ENCODE peak calls at places on chromosomes 11 and 22, in five cellular contexts. Y is stimulated activated CD8-positive, alpha-beta memory T cell treated with anti-CD3 and anti-CD28 coated beads, Interleukin-15, amount 100 ng/mL, for 24 hours; E is WERI-Rb-1; R is activated naive CD4-positive, alpha-beta T cell treated with anti-CD3 and anti-CD28 coated beads for 36 hours; O is ELF-1. A is an unnamed sample.

GRCh38 chr11:15104166-15104565 is 10.6 kb upstream of the INSC start:
- DNase-seq in Y (no peak), E (no peak), R (no peak), O (no peak), A (no peak)

GRCh38 chr11:57639321-57640067 is 10.2 kb downstream of the YPEL4 start:
- DNase-seq in Y (no peak), E (no peak), R (peak; percentile 39), O (peak; percentile 99), A (no peak)

GRCh38 chr11:113083571-113083970 is 122.4 kb downstream of the NCAM1 start:
- DNase-seq in Y (no peak), E (no peak), R (no peak), O (no peak), A (no peak)

GRCh38 chr11:90204832-90205646 is 17.8 kb downstream of the CHORDC1 start:
- DNase-seq in Y (no peak), E (no peak), R (peak; percentile 14), O (peak; percentile 55), A (no peak)

GRCh38 chr11:131880976-131881375 is 510.6 kb downstream of the NTM start:
- DNase-seq in Y (no peak), E (no peak), R (no peak), O (no peak), A (no peak)

GRCh38 chr22:21943571-21944448 is 8.8 kb downstream of the PPM1F start:
- DNase-seq in Y (no peak), E (no peak), R (no peak), O (no peak), A (no peak)

GRCh38 chr11:135075740-135076139 is 663.7 kb upstream of the B3GAT1 start:
- DNase-seq in Y (no peak), E (peak; percentile 89), R (peak; percentile 80), O (peak; percentile 79), A (no peak)

GRCh38 chr11:2929511-2929879 is 275 bp upstream of the PHLDA2 start:
- DNase-seq in Y (no peak), E (no peak), R (peak; percentile 66), O (no peak), A (peak; percentile 78)

GRCh38 chr11:18013790-18014507 is 1.1 kb upstream of the SERGEF start:
- DNase-seq in Y (no peak), E (peak; percentile 42), R (peak; percentile 15), O (peak; percentile 24), A (no peak)

GRCh38 chr22:34055525-34056200 is 135.4 kb upstream of the LARGE1 start:
- DNase-seq in Y (no peak), E (peak; percentile 82), R (no peak), O (peak; percentile 67), A (peak; percentile 33)

GRCh38 chr22:21694394-21694793 is 28.6 kb downstream of the PPIL2 start:
- DNase-seq in Y (no peak), E (no peak), R (no peak), O (no peak), A (no peak)

GRCh38 chr22:23849009-23850006 is 8.4 kb upstream of the SLC2A11 start:
- DNase-seq in Y (peak; percentile 89), E (peak; percentile 92), R (peak; percentile 88), O (peak; percentile 97), A (peak; percentile 75)

GRCh38 chr11:78564037-78564888 is 10.4 kb downstream of the NARS2 start:
- DNase-seq in Y (no peak), E (peak; percentile 19), R (peak; percentile 54), O (no peak), A (peak; percentile 30)

GRCh38 chr11:19076744-19077589 is 16.4 kb upstream of the MRGPRX2 start:
- DNase-seq in Y (peak; percentile 32), E (peak; percentile 49), R (peak; percentile 81), O (peak; percentile 85), A (no peak)

GRCh38 chr11:19595499-19595839 is 117.2 kb upstream of the NAV2 start:
- DNase-seq in Y (no peak), E (no peak), R (no peak), O (no peak), A (no peak)

GRCh38 chr22:38727530-38728451 is 22.0 kb downstream of the GTPBP1 start:
- DNase-seq in Y (no peak), E (no peak), R (peak; percentile 3), O (no peak), A (no peak)

GRCh38 chr11:28963189-28963588 is 855.0 kb downstream of the METTL15 start:
- DNase-seq in Y (no peak), E (no peak), R (no peak), O (no peak), A (no peak)

GRCh38 chr11:33410086-33410765 is 153.0 kb downstream of the HIPK3 start:
- DNase-seq in Y (no peak), E (no peak), R (no peak), O (no peak), A (no peak)

GRCh38 chr11:27161071-27161470 is 120.5 kb downstream of the BBOX1 start:
- DNase-seq in Y (no peak), E (no peak), R (no peak), O (no peak), A (no peak)

A was measured in T47D.